ENCODE peak calls at places on chromosomes 13 and 19, in eight cellular contexts. Q is lower leg skin, Y is neural progenitor cell, R is A549, U is tibial nerve, B is AG10803, A is coronary artery, C is left ventricle myocardium inferior. I is an unnamed sample.

GRCh38 chr13:96229356-96229755 is 139.4 kb downstream of the HS6ST3 start:
- DNase-seq in Q (no peak), Y (peak), R (peak), U (no peak), B (no peak), A (no peak), C (no peak), I (no peak)

GRCh38 chr13:80047406-80047805 is 293.5 kb downstream of the SPRY2 start:
- DNase-seq in Q (no peak), Y (no peak), R (no peak), U (no peak), B (peak), A (no peak), C (no peak), I (no peak)

GRCh38 chr19:3975144-3975543 is 4.2 kb upstream of the DAPK3 start:
- DNase-seq in Q (no peak), Y (no peak), R (no peak), U (no peak), B (no peak), A (no peak), C (no peak), I (no peak)

GRCh38 chr19:44603201-44603945 is 10.0 kb upstream of the IGSF23 start:
- DNase-seq in Q (no peak), Y (no peak), R (no peak), U (no peak), B (peak), A (no peak), C (no peak), I (no peak)

GRCh38 chr13:88592105-88592504 is 920.9 kb downstream of the SLITRK5 start:
- DNase-seq in Q (no peak), Y (no peak), R (no peak), U (no peak), B (no peak), A (no peak), C (no peak), I (no peak)

GRCh38 chr19:42250666-42251531 is 4.0 kb downstream of the ERF start:
- DNase-seq in Q (peak), Y (no peak), R (no peak), U (no peak), B (peak), A (peak), C (peak), I (no peak)

GRCh38 chr19:55273978-55274707 is 5.8 kb downstream of the HSPBP1 start:
- DNase-seq in Q (no peak), Y (no peak), R (no peak), U (no peak), B (no peak), A (no peak), C (no peak), I (no peak)

GRCh38 chr19:55546822-55547614 is 1.7 kb upstream of the SBK3 start:
- DNase-seq in Q (peak), Y (peak), R (peak), U (peak), B (peak), A (peak), C (peak), I (no peak)

GRCh38 chr13:112709825-112710783 is 20.3 kb downstream of the ATP11A start:
- DNase-seq in Q (no peak), Y (no peak), R (no peak), U (no peak), B (no peak), A (no peak), C (no peak), I (no peak)

GRCh38 chr19:7894612-7895309 is 6.5 kb downstream of the LRRC8E start:
- DNase-seq in Q (no peak), Y (no peak), R (no peak), U (no peak), B (no peak), A (no peak), C (no peak), I (no peak)

GRCh38 chr19:46616631-46617322 is 8.1 kb downstream of the PTGIR start:
- DNase-seq in Q (no peak), Y (peak), R (peak), U (no peak), B (peak), A (no peak), C (peak), I (no peak)
- TF ChIP-seq CTCF in Q (no peak), Y (peak), R (peak), U (no peak), B (peak), A (no peak), C (peak), I (peak)

DNA sequence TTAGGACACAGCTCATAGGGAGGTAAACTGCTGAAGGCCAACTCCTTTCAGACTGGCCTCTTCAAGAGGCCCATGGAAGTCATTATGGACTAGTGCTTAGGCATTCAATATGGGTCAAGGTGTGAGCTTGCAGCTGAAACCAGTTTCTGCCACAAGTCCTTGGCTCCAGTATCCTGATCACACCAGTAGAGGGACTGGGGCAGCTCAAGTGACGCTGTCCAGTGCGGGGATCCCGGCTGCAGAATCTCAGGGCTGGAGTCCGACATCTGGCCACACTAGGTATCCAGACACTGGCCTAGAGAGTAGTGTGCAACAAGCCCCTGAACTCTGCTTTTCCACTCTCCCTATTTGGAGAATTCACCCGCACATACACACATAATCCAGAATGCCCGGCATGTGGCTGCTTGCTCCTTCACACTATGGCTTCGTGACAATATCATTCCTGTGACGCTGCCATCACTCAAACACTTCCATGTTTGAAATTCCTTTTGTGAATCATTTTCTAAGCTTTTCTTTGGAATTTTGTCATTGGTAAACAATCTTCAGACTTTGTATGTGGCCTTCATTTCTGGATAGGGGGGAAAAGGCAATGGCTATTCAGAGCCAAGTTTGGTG is 425.1 kb downstream of the EFNB2 start:
- DNase-seq in Q (no peak), Y (peak), R (peak), U (no peak), B (peak), A (no peak), C (no peak), I (no peak)
- TF ChIP-seq CTCF in Q (no peak), Y (peak), R (no peak), U (no peak), B (peak), A (no peak), C (no peak), I (no peak)

GRCh38 chr13:70714993-70715392 is 606.7 kb upstream of the KLHL1 start:
- DNase-seq in Q (no peak), Y (no peak), R (no peak), U (no peak), B (no peak), A (no peak), C (no peak), I (no peak)
- TF ChIP-seq CTCF in Q (no peak), Y (peak), R (no peak), U (no peak), B (no peak), A (no peak), C (no peak), I (peak)

GRCh38 chr13:98066636-98067035 is 76.3 kb upstream of the FARP1 start:
- DNase-seq in Q (no peak), Y (no peak), R (no peak), U (no peak), B (no peak), A (no peak), C (no peak), I (no peak)

GRCh38 chr13:98071316-98071715 is 71.6 kb upstream of the FARP1 start:
- DNase-seq in Q (no peak), Y (no peak), R (no peak), U (no peak), B (no peak), A (no peak), C (no peak), I (no peak)

GRCh38 chr13:98060282-98060681 is 82.6 kb upstream of the FARP1 start:
- DNase-seq in Q (no peak), Y (no peak), R (no peak), U (no peak), B (no peak), A (no peak), C (no peak), I (no peak)

GRCh38 chr13:98068511-98068910 is 74.4 kb upstream of the FARP1 start:
- DNase-seq in Q (no peak), Y (no peak), R (no peak), U (no peak), B (no peak), A (no peak), C (no peak), I (no peak)

DNA sequence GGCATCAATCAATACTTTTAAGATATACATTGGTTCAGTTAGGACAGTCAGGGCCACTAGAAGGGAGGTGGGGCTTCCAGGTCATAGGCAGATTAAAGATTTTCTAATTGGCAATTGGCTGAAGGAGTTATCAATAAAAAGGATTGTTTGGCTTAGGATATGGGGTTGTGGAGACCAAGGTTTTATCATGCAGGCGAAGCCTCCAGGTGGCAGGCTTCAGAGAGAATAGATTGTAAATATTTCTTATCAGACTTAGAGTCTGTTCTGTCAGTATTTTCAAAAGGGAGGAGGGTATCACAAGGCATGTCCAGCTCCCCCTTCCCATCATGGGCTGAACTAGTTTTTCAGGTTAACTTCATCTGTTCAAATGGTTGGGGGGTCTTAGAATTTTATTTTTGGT is 77.4 kb upstream of the FARP1 start:
- DNase-seq in Q (no peak), Y (no peak), R (no peak), U (no peak), B (no peak), A (no peak), C (no peak), I (no peak)
- TF ChIP-seq CTCF in Q (no peak), Y (no peak), R (no peak), U (no peak), B (no peak), A (no peak), C (no peak), I (no peak)

GRCh38 chr19:16184665-16185122 is 516 bp upstream of the FAM32A start:
- DNase-seq in Q (no peak), Y (no peak), R (no peak), U (no peak), B (no peak), A (no peak), C (no peak), I (no peak)
- TF ChIP-seq CTCF in Q (no peak), Y (no peak), R (no peak), U (no peak), B (no peak), A (no peak), C (no peak), I (no peak)

DNA sequence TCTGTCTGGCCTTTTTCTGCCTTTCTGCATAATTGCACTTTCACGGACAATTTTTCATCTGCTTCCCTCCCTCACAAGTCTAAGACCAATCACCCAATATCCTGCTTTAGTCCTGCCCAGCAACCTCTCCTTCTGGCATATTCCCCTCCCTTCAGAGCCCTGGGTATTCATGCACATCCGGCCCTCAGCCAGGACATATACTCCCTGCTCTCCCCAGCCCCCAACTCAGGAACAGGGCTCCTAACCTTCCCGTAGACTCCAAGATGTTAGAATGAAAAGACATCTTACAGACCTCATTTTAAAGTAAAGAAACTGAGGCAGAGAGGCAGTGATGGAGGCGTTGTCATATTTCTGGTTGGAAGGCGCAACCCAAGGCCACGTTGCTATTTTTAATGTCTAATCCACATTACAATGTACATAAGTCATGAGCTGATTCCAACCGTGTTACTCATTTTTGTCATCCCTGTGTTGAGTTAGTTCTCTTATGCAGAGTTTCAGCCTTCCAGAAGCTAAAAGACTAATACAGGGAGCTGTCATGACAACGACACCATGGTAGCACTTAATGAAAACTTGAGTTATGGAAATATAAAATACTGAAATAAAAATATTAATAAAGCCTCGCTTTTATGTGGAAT is 209.2 kb downstream of the TSHZ3 start:
- DNase-seq in Q (no peak), Y (no peak), R (peak), U (no peak), B (peak), A (no peak), C (no peak), I (no peak)
- TF ChIP-seq CTCF in Q (no peak), Y (no peak), R (no peak), U (no peak), B (no peak), A (no peak), C (no peak), I (no peak)

DNA sequence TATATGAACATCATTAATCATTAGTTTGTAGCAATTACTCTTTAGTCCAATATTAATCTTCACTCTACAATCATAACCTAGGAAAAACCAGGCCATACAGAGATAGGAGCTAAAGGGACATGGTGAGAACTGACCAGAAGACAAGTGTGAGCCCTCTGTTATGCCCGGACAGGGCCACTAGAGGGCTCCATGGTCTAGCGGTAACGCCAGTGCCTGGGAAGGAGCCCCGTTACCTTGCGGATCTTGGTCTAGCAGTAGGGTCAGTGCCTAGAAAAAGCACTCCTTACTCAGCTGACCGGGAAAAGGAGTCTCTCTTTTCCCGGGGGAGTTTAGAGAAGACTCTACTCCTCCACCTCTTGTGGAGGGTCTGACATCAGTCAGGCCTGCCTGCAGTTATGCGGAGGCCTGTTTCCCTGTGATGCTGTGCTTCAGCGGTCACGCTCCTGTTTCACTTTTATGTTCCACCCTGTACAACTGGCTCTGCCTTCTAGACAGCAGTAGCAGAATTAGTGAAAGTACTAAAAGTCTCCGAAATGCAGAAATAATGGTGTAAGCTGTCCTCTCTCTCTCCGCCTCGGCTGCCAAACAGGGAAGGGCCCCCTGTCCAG is 13.8 kb downstream of the OR7D4 start:
- DNase-seq in Q (peak), Y (peak), R (peak), U (peak), B (peak), A (no peak), C (peak), I (peak)
- TF ChIP-seq CTCF in Q (no peak), Y (peak), R (peak), U (peak), B (peak), A (peak), C (peak), I (peak)

DNA sequence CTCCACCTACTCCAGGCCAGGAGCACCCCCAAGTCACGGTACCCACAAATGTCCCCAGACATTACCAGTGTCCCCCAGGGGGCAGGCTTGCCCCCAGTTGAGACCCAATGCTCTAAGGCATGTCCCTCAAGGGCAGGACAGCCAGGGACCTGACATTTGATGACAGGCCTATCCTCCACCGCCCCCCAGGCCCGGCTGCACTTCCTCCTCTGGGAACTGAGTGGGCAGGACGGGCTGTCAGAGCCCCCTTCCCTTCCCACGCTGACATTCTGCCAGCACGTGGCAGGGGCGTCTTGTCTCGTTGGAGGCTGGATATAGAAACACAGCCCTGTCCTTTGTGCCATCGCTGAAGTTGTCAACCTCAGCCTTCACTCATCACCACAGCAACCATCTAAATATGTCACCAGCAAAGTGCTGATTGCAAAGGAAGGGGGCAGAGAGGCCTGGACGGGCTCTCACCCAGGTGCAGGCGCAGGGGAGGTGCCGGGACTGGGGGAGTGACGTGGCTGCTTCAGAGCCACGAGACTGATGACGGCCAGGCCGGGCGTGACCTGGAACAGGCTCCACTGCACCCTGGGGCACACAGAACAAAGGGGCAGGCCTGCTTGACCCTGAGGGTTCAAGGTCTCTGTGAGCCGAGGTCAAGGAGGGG is 38.4 kb downstream of the GNG7 start:
- DNase-seq in Q (no peak), Y (no peak), R (no peak), U (no peak), B (no peak), A (no peak), C (peak), I (no peak)
- TF ChIP-seq CTCF in Q (no peak), Y (no peak), R (no peak), U (no peak), B (no peak), A (no peak), C (peak), I (no peak)

GRCh38 chr19:48390188-48391099 is 907 bp downstream of the KDELR1 start:
- DNase-seq in Q (peak), Y (peak), R (peak), U (peak), B (peak), A (peak), C (peak), I (peak)
- TF ChIP-seq CTCF in Q (no peak), Y (peak), R (peak), U (peak), B (peak), A (peak), C (peak), I (peak)

I was measured in type B pancreatic cell.